ENCODE peak calls at places on chromosomes 6 and 20, in nine cellular contexts. S, W, U, B, G, Z, N, M and I are unnamed samples.

GRCh38 chr6:157385482-157385881 is 4.5 kb downstream of the ZDHHC14 start:
- DNase-seq in U (no peak), G (no peak), W (no peak), N (no peak), Z (no peak), B (no peak), M (no peak), S (no peak), I (no peak)

GRCh38 chr20:49280463-49281058 is 2.7 kb upstream of the ZNFX1 start:
- DNase-seq in G (no peak), U (no peak), M (no peak), B (no peak), S (peak; percentile 29), N (no peak), Z (no peak), W (no peak), I (no peak)

GRCh38 chr6:45845546-45845945 is 170.1 kb downstream of the CLIC5 start:
- DNase-seq in N (no peak), Z (no peak), U (no peak), M (no peak), B (no peak), G (no peak), S (no peak), W (no peak), I (no peak)

GRCh38 chr6:43302126-43302525 is 4.1 kb downstream of the SLC22A7 start:
- DNase-seq in G (no peak), U (no peak), W (no peak), N (no peak), S (no peak), Z (no peak), B (no peak), M (no peak), I (no peak)

GRCh38 chr6:116665464-116665863 is 3.1 kb downstream of the ZUP1 start:
- DNase-seq in U (no peak), M (no peak), Z (no peak), S (no peak), B (no peak), N (no peak), G (no peak), W (no peak), I (no peak)

GRCh38 chr6:7652957-7653356 is 63.0 kb downstream of the SNRNP48 start:
- DNase-seq in W (no peak), Z (no peak), G (no peak), S (no peak), M (no peak), B (no peak), U (no peak), N (no peak), I (no peak)

GRCh38 chr6:2875840-2876207 is 27.3 kb downstream of the SERPINB9 start:
- DNase-seq in B (no peak), G (peak; percentile 57), S (peak; percentile 51), U (peak; percentile 90), N (peak; percentile 44), W (peak; percentile 43), M (peak; percentile 61), Z (peak; percentile 52), I (no peak)

GRCh38 chr20:44093249-44093582 is 93.8 kb downstream of the JPH2 start:
- DNase-seq in M (no peak), U (no peak), S (no peak), G (no peak), N (no peak), W (no peak), Z (no peak), B (no peak), I (no peak)

GRCh38 chr6:127868338-127868737 is 32.5 kb downstream of the THEMIS start:
- DNase-seq in U (no peak), N (no peak), G (no peak), B (no peak), Z (no peak), M (no peak), S (no peak), W (no peak), I (no peak)

GRCh38 chr6:6556738-6557503 is 31.6 kb upstream of the LY86 start:
- DNase-seq in W (peak; percentile 23), S (peak; percentile 74), U (peak; percentile 37), N (peak; percentile 42), Z (peak; percentile 37), G (peak; percentile 51), B (peak; percentile 57), M (no peak), I (no peak)

GRCh38 chr6:11096109-11096508 is 2.5 kb downstream of the SMIM13 start:
- DNase-seq in U (no peak), Z (no peak), G (peak; percentile 36), S (peak; percentile 55), W (no peak), M (no peak), N (no peak), B (peak; percentile 21), I (no peak)

GRCh38 chr6:56076033-56076432 is 171.3 kb downstream of the COL21A1 start:
- DNase-seq in S (no peak), M (no peak), G (no peak), W (no peak), B (peak; percentile 6), N (no peak), U (no peak), Z (no peak), I (no peak)

GRCh38 chr6:110799655-110800054 is 15.6 kb downstream of the CDK19 start:
- DNase-seq in B (no peak), N (no peak), W (no peak), G (no peak), U (no peak), Z (no peak), S (no peak), M (no peak), I (no peak)

GRCh38 chr6:33668914-33669313 is 42.6 kb downstream of the UQCC2 start:
- DNase-seq in B (no peak), N (no peak), Z (no peak), S (peak; percentile 48), W (no peak), M (no peak), G (peak; percentile 85), U (peak; percentile 88), I (no peak)

GRCh38 chr6:93341900-93342613 is 77.3 kb downstream of the EPHA7 start:
- DNase-seq in U (no peak), W (no peak), Z (no peak), B (no peak), N (no peak), G (no peak), S (no peak), M (no peak), I (no peak)

GRCh38 chr6:52130440-52130839 is 43.0 kb upstream of the PKHD1 start:
- DNase-seq in M (no peak), Z (no peak), S (no peak), N (no peak), U (no peak), W (no peak), G (no peak), B (no peak), I (no peak)

GRCh38 chr6:151325075-151326050 is 66.0 kb downstream of the ZBTB2 start:
- DNase-seq in N (peak; percentile 60), B (peak; percentile 49), Z (peak; percentile 49), M (peak; percentile 78), U (peak; percentile 87), G (peak; percentile 45), S (no peak), W (peak; percentile 61), I (no peak)

GRCh38 chr20:6704132-6704861 is 63.2 kb upstream of the BMP2 start:
- DNase-seq in S (no peak), B (no peak), W (no peak), U (no peak), Z (no peak), G (peak; percentile 60), M (no peak), N (peak; percentile 69), I (no peak)

GRCh38 chr20:19284400-19285178 is 72.1 kb downstream of the SLC24A3 start:
- DNase-seq in M (no peak), W (no peak), B (no peak), G (no peak), Z (no peak), S (no peak), N (no peak), U (no peak), I (no peak)

GRCh38 chr6:114284281-114284680 is 58.5 kb downstream of the HS3ST5 start:
- DNase-seq in U (no peak), G (no peak), S (no peak), N (no peak), B (no peak), W (no peak), M (no peak), Z (no peak), I (no peak)

GRCh38 chr6:36596359-36596758 is 2.2 kb downstream of the SRSF3 start:
- DNase-seq in W (no peak), M (no peak), B (no peak), S (no peak), U (no peak), G (no peak), Z (no peak), N (no peak), I (no peak)
- H3K4me1 ChIP-seq in W (peaks cover 65% of the 10 kb centered on the region), M (peaks cover 15% of the 10 kb centered on the region), B (peaks cover 10% of the 10 kb centered on the region), S (peaks cover 67% of the 10 kb centered on the region), U (peaks cover 55% of the 10 kb centered on the region), G (peaks cover 39% of the 10 kb centered on the region), Z (peaks cover 50% of the 10 kb centered on the region), N (peaks cover 38% of the 10 kb centered on the region), I (peaks cover 15% of the 10 kb centered on the region)

GRCh38 chr6:35468181-35468979 is at the start of gene RPL10A:
- DNase-seq in G (peak; percentile 97), Z (peak; percentile 96), M (peak; percentile 97), U (peak; percentile 98), S (peak; percentile 98), N (peak; percentile 94), B (peak; percentile 96), W (peak; percentile 92), I (peak; percentile 67)
- TF ChIP-seq CTCF in G (peak; percentile 96), Z (peak; percentile 96), M (peak; percentile 99), U (peak; percentile 99), S (peak; percentile 95), N (peak; percentile 95), B (peak; percentile 95), W (peak; percentile 94), I (peak; percentile 98)

GRCh38 chr20:32111763-32112162 is 2.2 kb downstream of the TM9SF4 start:
- DNase-seq in U (no peak), N (no peak), M (no peak), G (no peak), B (no peak), S (no peak), Z (no peak), W (no peak), I (no peak)
- H3K4me1 ChIP-seq in U (peaks cover 41% of the 10 kb centered on the region), N (peaks cover 18% of the 10 kb centered on the region), M (peaks cover 10% of the 10 kb centered on the region), G (peaks cover 29% of the 10 kb centered on the region), B (no peaks in the 10 kb centered on the region), S (peaks cover 13% of the 10 kb centered on the region), Z (peaks cover 50% of the 10 kb centered on the region), W (peaks cover 67% of the 10 kb centered on the region), I (peaks cover 34% of the 10 kb centered on the region)

DNA sequence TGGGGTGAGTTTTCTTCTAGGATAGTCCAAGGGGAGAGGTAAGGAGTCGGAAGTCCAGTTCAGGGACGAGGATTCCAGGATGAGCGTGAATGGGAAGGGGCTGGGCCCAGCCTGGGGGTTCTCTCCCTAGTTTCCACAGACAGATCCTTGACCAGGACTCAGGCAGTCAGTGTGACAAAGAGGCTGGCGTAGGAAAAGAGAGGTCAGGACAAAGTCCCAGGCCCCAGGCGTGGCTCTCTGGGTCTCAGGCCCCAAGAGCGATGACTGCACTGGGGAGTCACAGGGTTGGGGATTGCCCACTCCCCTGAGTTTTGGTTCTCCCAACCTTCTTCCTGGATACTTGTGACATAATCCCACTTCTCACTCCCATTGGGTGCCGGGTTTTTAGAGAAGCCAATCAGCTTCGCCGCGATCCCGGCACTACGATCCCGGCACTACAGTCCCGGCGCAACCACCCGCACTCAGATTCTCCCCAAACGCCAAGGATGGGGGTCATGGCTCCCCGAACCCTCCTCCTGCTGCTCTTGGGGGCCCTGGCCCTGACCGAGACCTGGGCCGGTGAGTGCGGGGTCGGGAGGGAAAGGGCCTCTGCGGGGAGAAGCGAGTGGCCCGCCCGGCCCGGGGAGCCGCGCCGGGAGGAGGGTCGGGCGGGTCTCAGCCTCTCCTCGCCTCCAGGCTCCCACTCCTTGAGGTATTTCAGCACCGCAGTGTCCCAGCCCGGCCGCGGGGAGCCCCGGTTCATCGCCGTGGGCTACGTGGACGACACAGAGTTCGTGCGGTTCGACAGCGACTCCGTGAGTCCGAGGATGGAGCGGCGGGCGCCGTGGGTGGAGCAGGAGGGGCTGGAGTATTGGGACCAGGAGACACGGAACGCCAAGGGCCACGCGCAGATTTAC is 46.2 kb upstream of the TRIM26 start:
- DNase-seq in U (peak; percentile 92), W (peak; percentile 56), G (peak; percentile 81), S (peak; percentile 85), B (peak; percentile 72), N (peak; percentile 74), Z (peak; percentile 78), M (peak; percentile 70), I (no peak)
- TF ChIP-seq CTCF in U (peak; percentile 12), W (peak; percentile 22), G (no peak), S (peak; percentile 51), B (peak; percentile 21), N (no peak), Z (peak; percentile 33), M (no peak), I (no peak)